ENCODE peak calls at places on chromosomes 13 and 19, in nine cellular contexts. C is activated effector memory CD4-positive, alpha-beta T cell treated with anti-CD3 and anti-CD28 coated beads, Interleukin-2, amount 50 U/mL, for 16 hours; J is activated naive CD8-positive, alpha-beta T cell treated with anti-CD3 and anti-CD28 coated beads, Interleukin-2, amount 50 U/mL, for 24 hours; T is GF-D8; Q is ascending aorta; U is kidney glomerular epithelial cell; S is dorsolateral prefrontal cortex; R is fibroblast of villous mesenchyme; W is caudate nucleus. O is an unnamed sample.

GRCh38 chr19:12834976-12835757 is 788 bp upstream of the RTBDN start:
- DNase-seq in C (peak), J (peak), Q (no peak), S (peak), R (no peak), U (no peak), W (no peak), T (no peak), O (no peak)

GRCh38 chr13:105530468-105530867 is 1005.0 kb downstream of the EFNB2 start:
- DNase-seq in Q (no peak), W (no peak), U (no peak), S (no peak), R (no peak), J (no peak), C (no peak), T (no peak), O (no peak)

GRCh38 chr13:51577690-51578089 is 6.6 kb upstream of the WDFY2 start:
- DNase-seq in J (no peak), C (no peak), U (no peak), R (no peak), S (no peak), T (no peak), W (no peak), Q (no peak), O (no peak)

GRCh38 chr13:24038405-24038804 is 122.1 kb upstream of the SPATA13 start:
- DNase-seq in W (no peak), R (peak), C (no peak), Q (no peak), J (no peak), U (no peak), S (no peak), T (no peak), O (no peak)

GRCh38 chr13:109610517-109610916 is 175.9 kb downstream of the IRS2 start:
- DNase-seq in T (no peak), J (peak), W (no peak), R (peak), S (no peak), Q (no peak), C (peak), U (no peak), O (peak)

GRCh38 chr19:53158119-53158656 is 665 bp downstream of the ZNF347 start:
- DNase-seq in Q (peak), T (no peak), W (no peak), R (peak), U (no peak), S (no peak), C (peak), J (peak), O (peak)

GRCh38 chr13:19155321-19155861 is 26.2 kb downstream of the TUBA3C start:
- DNase-seq in C (no peak), J (no peak), S (no peak), U (no peak), R (no peak), W (no peak), T (peak), Q (no peak), O (no peak)

GRCh38 chr13:27631665-27632064 is 10.0 kb downstream of the POLR1D start:
- DNase-seq in U (no peak), T (no peak), J (no peak), R (no peak), S (no peak), C (no peak), Q (no peak), W (no peak), O (no peak)

GRCh38 chr13:97127842-97128241 is 94.3 kb upstream of the MBNL2 start:
- DNase-seq in R (peak), S (no peak), Q (no peak), W (no peak), J (no peak), T (no peak), C (no peak), U (no peak), O (no peak)

GRCh38 chr13:107450931-107451330 is 764.4 kb downstream of the LIG4 start:
- DNase-seq in C (no peak), Q (peak), S (peak), J (no peak), R (peak), U (peak), W (no peak), T (peak), O (no peak)

GRCh38 chr19:16590876-16591802 is 18.9 kb upstream of the SLC35E1 start:
- DNase-seq in R (no peak), J (no peak), U (no peak), T (no peak), Q (no peak), W (no peak), C (no peak), S (no peak), O (no peak)

GRCh38 chr13:92187378-92187989 is 789.1 kb downstream of the GPC5 start:
- DNase-seq in W (no peak), J (peak), R (peak), C (no peak), U (peak), T (peak), S (no peak), Q (no peak), O (no peak)

GRCh38 chr13:97588993-97589392 is 155.0 kb downstream of the RAP2A start:
- DNase-seq in U (no peak), J (no peak), C (no peak), T (no peak), W (no peak), R (no peak), S (no peak), Q (no peak), O (no peak)

GRCh38 chr19:30358319-30358718 is 13.9 kb upstream of the ZNF536 start:
- DNase-seq in R (no peak), J (no peak), C (no peak), U (no peak), T (no peak), Q (peak), S (no peak), W (no peak), O (no peak)

GRCh38 chr13:51097353-51098043 is 13.6 kb downstream of the C13orf42 start:
- DNase-seq in S (no peak), W (no peak), T (no peak), U (no peak), R (no peak), C (no peak), Q (no peak), J (no peak), O (no peak)

GRCh38 chr13:30119476-30119875 is 187.9 kb downstream of the KATNAL1 start:
- DNase-seq in R (peak), C (no peak), W (no peak), J (no peak), S (no peak), U (no peak), Q (no peak), T (no peak), O (no peak)

GRCh38 chr19:33883869-33884519 is 87.3 kb downstream of the KCTD15 start:
- DNase-seq in Q (no peak), C (no peak), T (no peak), W (no peak), S (no peak), J (no peak), U (no peak), R (no peak), O (no peak)

GRCh38 chr13:29465741-29466293 is 129.7 kb downstream of the SLC7A1 start:
- DNase-seq in U (no peak), R (peak), W (no peak), T (no peak), Q (peak), S (no peak), C (no peak), J (no peak), O (peak)

GRCh38 chr19:3658004-3658822 is 31.6 kb upstream of the CACTIN start:
- DNase-seq in T (no peak), U (no peak), Q (no peak), S (no peak), J (no peak), C (no peak), W (no peak), R (no peak), O (peak)